ENCODE peak calls at places on chromosome 14, in nine cellular contexts. S is right lobe of liver; O is vagina; I is transverse colon; M is cardiac muscle cell; K is GM23248; E is fibroblast of lung; L is CD8-positive, alpha-beta memory T cell; C is heart right ventricle. A is an unnamed sample. For H3K27me3, the result is how much of the 10 kb centered on the place peaks cover.

GRCh38 chr14:101174980-101175606 is 271.6 kb upstream of the RTL1 start:
- DNase-seq in S (no peak), O (peak), I (no peak), M (no peak), K (no peak), E (no peak), L (no peak), C (no peak), A (no peak)

GRCh38 chr14:73452341-73453191 is 5.8 kb downstream of the NUMB start:
- DNase-seq in S (no peak), O (no peak), I (no peak), M (peak), K (peak), E (peak), L (no peak), C (no peak), A (no peak)

GRCh38 chr14:36513451-36514277 is 6.4 kb downstream of the NKX2-1 start:
- DNase-seq in S (no peak), O (no peak), I (no peak), M (no peak), K (no peak), E (no peak), L (no peak), C (no peak), A (no peak)

GRCh38 chr14:99521176-99522024 is 40.2 kb downstream of the CCNK start:
- DNase-seq in S (peak), O (no peak), I (no peak), M (no peak), K (no peak), E (no peak), L (no peak), C (no peak), A (no peak)

GRCh38 chr14:91113829-91114078 is at the start of gene DGLUCY:
- DNase-seq in S (peak), O (no peak), I (peak), M (peak), K (peak), E (peak), L (no peak), C (peak), A (no peak)

GRCh38 chr14:68549966-68550705 is 242.7 kb downstream of the ZFP36L1 start:
- DNase-seq in S (no peak), O (peak), I (no peak), M (peak), K (no peak), E (no peak), L (no peak), C (no peak), A (no peak)

GRCh38 chr14:53894456-53894855 is 62.2 kb downstream of the BMP4 start:
- DNase-seq in S (no peak), O (no peak), I (no peak), M (peak), K (peak), E (peak), L (no peak), C (no peak), A (peak)

GRCh38 chr14:75848337-75848736 is 133.5 kb downstream of the TGFB3 start:
- DNase-seq in S (no peak), O (no peak), I (no peak), M (no peak), K (no peak), E (no peak), L (no peak), C (no peak), A (no peak)

GRCh38 chr14:76203086-76204001 is 51.6 kb downstream of the GPATCH2L start:
- DNase-seq in S (peak), O (peak), I (no peak), M (peak), K (peak), E (peak), L (no peak), C (no peak), A (no peak)

GRCh38 chr14:61472025-61472672 is 150.8 kb downstream of the PRKCH start:
- DNase-seq in S (no peak), O (peak), I (no peak), M (peak), K (peak), E (peak), L (peak), C (peak), A (peak)

GRCh38 chr14:30949651-30950050 is 75.3 kb downstream of the COCH start:
- DNase-seq in S (no peak), O (no peak), I (no peak), M (no peak), K (no peak), E (no peak), L (no peak), C (no peak), A (no peak)

GRCh38 chr14:21307641-21308040 is 27.8 kb downstream of the RPGRIP1 start:
- DNase-seq in S (no peak), O (no peak), I (no peak), M (no peak), K (no peak), E (no peak), L (no peak), C (no peak), A (no peak)

GRCh38 chr14:105092912-105093425 is 27.7 kb upstream of the GPR132 start:
- DNase-seq in S (peak), O (no peak), I (peak), M (peak), K (peak), E (peak), L (peak), C (peak), A (no peak)

GRCh38 chr14:31124197-31124596 is 83.4 kb downstream of the HECTD1 start:
- DNase-seq in S (no peak), O (no peak), I (no peak), M (no peak), K (no peak), E (no peak), L (no peak), C (no peak), A (no peak)

GRCh38 chr14:104517426-104517825 is 62.1 kb upstream of the C14orf180 start:
- DNase-seq in S (no peak), O (no peak), I (no peak), M (no peak), K (no peak), E (no peak), L (no peak), C (no peak), A (no peak)

GRCh38 chr14:64196668-64197411 is 97.3 kb downstream of the ESR2 start:
- DNase-seq in S (peak), O (no peak), I (no peak), M (peak), K (peak), E (peak), L (no peak), C (peak), A (no peak)

GRCh38 chr14:57209561-57209960 is 59.1 kb downstream of the EXOC5 start:
- DNase-seq in S (no peak), O (no peak), I (no peak), M (peak), K (peak), E (peak), L (no peak), C (no peak), A (no peak)

GRCh38 chr14:94077111-94077821 is 3.7 kb downstream of the DDX24 start:
- DNase-seq in S (no peak), O (no peak), I (no peak), M (no peak), K (peak), E (no peak), L (no peak), C (no peak), A (no peak)

GRCh38 chr14:90508536-90509254 is 111.9 kb downstream of the CALM1 start:
- DNase-seq in S (no peak), O (no peak), I (peak), M (no peak), K (no peak), E (no peak), L (no peak), C (no peak), A (no peak)

GRCh38 chr14:67586302-67586701 is 13.8 kb downstream of the PIGH start:
- DNase-seq in S (no peak), O (no peak), I (no peak), M (no peak), K (no peak), E (no peak), L (no peak), C (no peak), A (no peak)

GRCh38 chr14:101628471-101628966 is 67.2 kb downstream of the DIO3 start:
- DNase-seq in S (peak), O (no peak), I (peak), M (peak), K (peak), E (peak), L (peak), C (peak), A (peak)

GRCh38 chr14:53227154-53227718 is 74.1 kb upstream of the DDHD1 start:
- DNase-seq in S (no peak), O (no peak), I (no peak), M (no peak), K (no peak), E (no peak), L (no peak), C (no peak), A (no peak)

GRCh38 chr14:35254736-35255135 is 37.4 kb upstream of the PSMA6 start:
- DNase-seq in S (no peak), O (no peak), I (no peak), M (no peak), K (no peak), E (no peak), L (no peak), C (no peak), A (no peak)

GRCh38 chr14:68345738-68346137 is 447.1 kb downstream of the ZFP36L1 start:
- DNase-seq in S (no peak), O (no peak), I (no peak), M (no peak), K (peak), E (peak), L (no peak), C (no peak), A (no peak)

GRCh38 chr14:101087614-101088394 is 184.3 kb upstream of the RTL1 start:
- DNase-seq in S (no peak), O (no peak), I (peak), M (peak), K (no peak), E (peak), L (no peak), C (no peak), A (no peak)

GRCh38 chr14:31159682-31160296 is 47.8 kb downstream of the HECTD1 start:
- DNase-seq in S (no peak), O (no peak), I (peak), M (no peak), K (peak), E (no peak), L (no peak), C (no peak), A (no peak)

GRCh38 chr14:56752428-56752827 is 57.9 kb downstream of the OTX2 start:
- DNase-seq in S (no peak), O (no peak), I (no peak), M (no peak), K (no peak), E (no peak), L (no peak), C (no peak), A (no peak)

GRCh38 chr14:71354142-71354541 is 446.9 kb downstream of the PCNX1 start:
- DNase-seq in S (no peak), O (no peak), I (no peak), M (no peak), K (no peak), E (no peak), L (no peak), C (no peak), A (no peak)

GRCh38 chr14:24238123-24238522 is 4.3 kb downstream of the TINF2 start:
- DNase-seq in S (no peak), O (no peak), I (no peak), M (no peak), K (no peak), E (no peak), L (no peak), C (no peak), A (no peak)

GRCh38 chr14:54708161-54708560 is 141.2 kb downstream of the SAMD4A start:
- DNase-seq in S (no peak), O (no peak), I (no peak), M (no peak), K (no peak), E (no peak), L (no peak), C (no peak), A (no peak)

GRCh38 chr14:24924544-24924943 is 125.4 kb downstream of the STXBP6 start:
- DNase-seq in S (no peak), O (no peak), I (no peak), M (no peak), K (no peak), E (no peak), L (no peak), C (no peak), A (no peak)

GRCh38 chr14:101707285-101707842 is 54.1 kb upstream of the PPP2R5C start:
- DNase-seq in S (no peak), O (no peak), I (peak), M (peak), K (peak), E (peak), L (peak), C (no peak), A (peak)

GRCh38 chr14:34650786-34651584 is 21.0 kb upstream of the SNX6 start:
- DNase-seq in S (no peak), O (no peak), I (no peak), M (peak), K (peak), E (peak), L (no peak), C (no peak), A (no peak)

GRCh38 chr14:71918955-71919354 is 13.3 kb upstream of the RGS6 start:
- DNase-seq in S (no peak), O (no peak), I (no peak), M (no peak), K (no peak), E (no peak), L (no peak), C (no peak), A (peak)

GRCh38 chr14:24425704-24426103 is 3.8 kb downstream of the CBLN3 start:
- DNase-seq in S (no peak), O (no peak), I (no peak), M (peak), K (peak), E (peak), L (no peak), C (no peak), A (no peak)

GRCh38 chr14:22772725-22773124 is 6.2 kb downstream of the OXA1L start:
- DNase-seq in S (no peak), O (no peak), I (no peak), M (no peak), K (no peak), E (no peak), L (no peak), C (no peak), A (no peak)

GRCh38 chr14:22780105-22780679 is 13.7 kb downstream of the OXA1L start:
- DNase-seq in S (no peak), O (no peak), I (no peak), M (peak), K (peak), E (peak), L (no peak), C (no peak), A (peak)

GRCh38 chr14:22774011-22774706 is 7.7 kb downstream of the OXA1L start:
- DNase-seq in S (no peak), O (no peak), I (no peak), M (no peak), K (no peak), E (no peak), L (no peak), C (no peak), A (no peak)

GRCh38 chr14:22773162-22774010 is 6.9 kb downstream of the OXA1L start:
- DNase-seq in S (no peak), O (no peak), I (no peak), M (no peak), K (no peak), E (no peak), L (no peak), C (no peak), A (no peak)

DNA sequence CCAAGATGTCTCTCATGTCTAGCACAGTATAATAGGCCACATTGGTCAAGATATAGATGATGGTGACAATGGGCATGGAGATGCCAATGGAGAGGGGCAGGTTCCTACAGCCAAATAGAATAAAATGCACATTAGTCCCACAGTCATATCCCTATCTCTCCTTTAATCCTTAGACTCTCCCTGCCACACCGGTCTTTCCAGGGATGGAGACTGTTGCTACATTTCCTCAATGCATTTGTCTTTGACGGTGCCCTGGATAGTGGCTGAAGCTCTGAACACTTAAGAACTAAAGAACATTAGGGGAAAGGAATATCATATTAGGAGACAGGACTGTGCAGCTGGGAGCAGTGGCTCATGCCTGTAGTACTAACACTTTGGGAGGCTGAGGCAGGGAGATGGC is 9.7 kb downstream of the OXA1L start:
- DNase-seq in S (no peak), O (no peak), I (no peak), M (no peak), K (no peak), E (no peak), L (no peak), C (no peak), A (no peak)
- H3K27ac ChIP-seq in S (no peak), O (no peak), I (no peak), M (no peak), K (no peak), E (no peak), L (no peak), C (no peak), A (no peak)

GRCh38 chr14:38404616-38405015 is 148.7 kb upstream of the CLEC14A start:
- DNase-seq in S (no peak), O (no peak), I (no peak), M (peak), K (peak), E (peak), L (no peak), C (no peak), A (no peak)
- H3K4me3 ChIP-seq in S (no peak), O (no peak), I (no peak), M (no peak), K (peak), E (no peak), L (no peak), C (no peak), A (no peak)

DNA sequence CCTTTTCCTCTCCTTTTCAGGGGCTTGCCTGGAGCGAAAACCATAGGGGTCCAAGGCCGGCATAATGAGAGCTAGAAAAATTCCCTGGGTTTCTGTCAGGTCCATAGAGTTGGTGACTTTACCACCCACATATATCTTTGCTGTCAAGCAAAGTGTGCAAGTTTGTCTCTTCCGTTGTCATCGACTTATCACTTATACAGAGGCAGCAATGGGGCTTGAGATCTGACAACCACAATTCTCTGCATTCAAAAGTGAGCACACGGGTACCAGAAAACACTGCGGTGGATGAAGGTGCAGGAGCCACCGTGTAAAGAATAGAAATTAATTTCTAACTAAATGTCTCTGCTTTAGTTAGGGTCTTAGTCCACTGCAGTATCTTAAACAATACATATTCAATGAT is 162.3 kb downstream of the DAD1 start:
- DNase-seq in S (no peak), O (no peak), I (no peak), M (no peak), K (no peak), E (no peak), L (no peak), C (no peak), A (no peak)
- H3K27me3 ChIP-seq in S (under half), O (under half), I (under half), M (under half), K (under half), E (under half), L (under half), C (under half), A (under half)

GRCh38 chr14:74573421-74574091 is 38.5 kb downstream of the LTBP2 start:
- DNase-seq in S (no peak), O (no peak), I (no peak), M (no peak), K (no peak), E (peak), L (no peak), C (no peak), A (no peak)
- H3K27ac ChIP-seq in S (no peak), O (peak), I (peak), M (no peak), K (peak), E (peak), L (no peak), C (no peak), A (peak)

GRCh38 chr14:70139384-70139783 is 49.4 kb downstream of the SLC8A3 start:
- DNase-seq in S (no peak), O (no peak), I (no peak), M (no peak), K (no peak), E (no peak), L (no peak), C (no peak), A (no peak)
- H3K4me3 ChIP-seq in S (no peak), O (no peak), I (no peak), M (no peak), K (no peak), E (no peak), L (no peak), C (no peak), A (no peak)

A was measured in SJCRH30.